ENCODE peak calls at places on chromosomes 16 and 17, in four cellular contexts. Y is upper lobe of right lung, P is fibroblast of pulmonary artery, R is fibroblast of the aortic adventitia. L is an unnamed sample.

GRCh38 chr17:79847698-79848369 is 8.6 kb upstream of the CBX4 start:
- DNase-seq in Y (no peak), P (no peak), R (no peak), L (no peak)

GRCh38 chr16:8099586-8099985 is 490.7 kb downstream of the TMEM114 start:
- DNase-seq in Y (no peak), P (no peak), R (no peak), L (no peak)

GRCh38 chr17:82301916-82302497 is 15.4 kb downstream of the CD7 start:
- DNase-seq in Y (peak), P (no peak), R (no peak), L (no peak)

GRCh38 chr17:3557768-3558583 is at the start of gene TRPV3:
- DNase-seq in Y (no peak), P (no peak), R (peak), L (no peak)

GRCh38 chr17:44599298-44600175 is 42.3 kb downstream of the FZD2 start:
- DNase-seq in Y (no peak), P (peak), R (peak), L (peak)

GRCh38 chr17:35898283-35899070 is 18.3 kb upstream of the CCL5 start:
- DNase-seq in Y (no peak), P (no peak), R (no peak), L (no peak)

GRCh38 chr16:50146479-50147435 is 6.3 kb upstream of the TENT4B start:
- DNase-seq in Y (no peak), P (no peak), R (no peak), L (no peak)

GRCh38 chr17:27974531-27975145 is 67.8 kb upstream of the NLK start:
- DNase-seq in Y (no peak), P (no peak), R (no peak), L (no peak)

GRCh38 chr16:77171750-77172635 is 19.0 kb upstream of the MON1B start:
- DNase-seq in Y (no peak), P (peak), R (peak), L (peak)

GRCh38 chr17:32302037-32302436 is 36.4 kb downstream of the RHBDL3 start:
- DNase-seq in Y (no peak), P (no peak), R (no peak), L (no peak)

GRCh38 chr16:14409563-14409962 is 220.5 kb downstream of the PARN start:
- DNase-seq in Y (no peak), P (peak), R (peak), L (peak)

GRCh38 chr16:86994651-86995171 is 322.5 kb downstream of the C16orf95 start:
- DNase-seq in Y (no peak), P (peak), R (peak), L (peak)

GRCh38 chr16:66507731-66508239 is 42.1 kb downstream of the TK2 start:
- DNase-seq in Y (no peak), P (no peak), R (no peak), L (no peak)

GRCh38 chr16:25700547-25700946 is 8.8 kb downstream of the HS3ST4 start:
- DNase-seq in Y (no peak), P (no peak), R (no peak), L (no peak)

GRCh38 chr17:59370580-59371299 is 39.3 kb downstream of the YPEL2 start:
- DNase-seq in Y (no peak), P (no peak), R (no peak), L (no peak)

GRCh38 chr17:3981455-3981854 is 17.2 kb upstream of the ATP2A3 start:
- DNase-seq in Y (peak), P (no peak), R (no peak), L (no peak)

GRCh38 chr16:29906520-29907244 is 6.4 kb downstream of the ASPHD1 start:
- DNase-seq in Y (no peak), P (no peak), R (no peak), L (no peak)

GRCh38 chr16:52561910-52562741 is 15.2 kb upstream of the TOX3 start:
- DNase-seq in Y (no peak), P (no peak), R (no peak), L (no peak)

GRCh38 chr16:9192746-9193145 is 101.3 kb downstream of the HAPSTR1 start:
- DNase-seq in Y (no peak), P (no peak), R (no peak), L (no peak)

GRCh38 chr16:2535644-2536021 is 2.2 kb upstream of the PDPK1 start:
- DNase-seq in Y (peak), P (peak), R (peak), L (peak)

GRCh38 chr16:31009894-31010293 is 544 bp downstream of the STX1B start:
- DNase-seq in Y (no peak), P (no peak), R (no peak), L (no peak)
- TF ChIP-seq CTCF in Y (no peak), P (no peak), R (peak), L (no peak)

DNA sequence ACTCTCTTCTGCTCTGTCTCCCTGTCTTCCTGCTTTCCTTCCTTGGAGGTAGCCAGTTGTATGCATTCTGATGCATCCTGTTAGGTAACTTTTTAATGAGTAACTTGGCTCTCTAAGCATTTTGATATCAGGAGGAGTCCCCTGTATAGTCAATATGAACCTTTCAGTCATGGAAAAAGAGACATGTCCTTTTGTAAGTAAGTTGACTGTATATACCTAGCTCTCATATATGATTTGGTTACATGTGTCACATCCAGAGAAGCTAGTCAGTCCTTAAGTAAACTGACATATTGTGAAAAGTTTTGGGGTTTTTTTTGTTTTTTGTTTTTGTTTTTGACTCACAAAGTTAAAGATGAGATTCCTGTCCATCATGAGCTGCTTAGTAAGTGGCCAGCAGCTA is 18.8 kb downstream of the UTP18 start:
- DNase-seq in Y (no peak), P (no peak), R (no peak), L (no peak)
- TF ChIP-seq CTCF in Y (no peak), P (no peak), R (no peak), L (no peak)

GRCh38 chr17:8426802-8427201 is 8.9 kb upstream of the NDEL1 start:
- DNase-seq in Y (peak), P (no peak), R (no peak), L (no peak)
- TF ChIP-seq CTCF in Y (no peak), P (no peak), R (no peak), L (no peak)

GRCh38 chr16:22177968-22178934 is 15.9 kb downstream of the SDR42E2 start:
- DNase-seq in Y (no peak), P (no peak), R (no peak), L (no peak)
- TF ChIP-seq CTCF in Y (no peak), P (no peak), R (no peak), L (no peak)

GRCh38 chr16:35196313-35196712 is 1736.9 kb downstream of the TP53TG3F start:
- DNase-seq in Y (peak), P (no peak), R (no peak), L (no peak)

GRCh38 chr16:35195864-35196216 is 1736.4 kb downstream of the TP53TG3F start:
- DNase-seq in Y (peak), P (no peak), R (no peak), L (no peak)

GRCh38 chr16:35195173-35195863 is 1735.9 kb downstream of the TP53TG3F start:
- DNase-seq in Y (peak), P (no peak), R (no peak), L (no peak)

GRCh38 chr16:35193956-35194355 is 1734.5 kb downstream of the TP53TG3F start:
- DNase-seq in Y (no peak), P (no peak), R (no peak), L (no peak)

GRCh38 chr16:35194681-35195080 is 1735.3 kb downstream of the TP53TG3F start:
- DNase-seq in Y (no peak), P (no peak), R (no peak), L (no peak)
- TF ChIP-seq CTCF in Y (no peak), P (no peak), R (no peak), L (no peak)

GRCh38 chr17:17853811-17854527 is 17.2 kb upstream of the SREBF1 start:
- DNase-seq in Y (no peak), P (no peak), R (no peak), L (no peak)

GRCh38 chr17:17849863-17850373 is 13.1 kb upstream of the SREBF1 start:
- DNase-seq in Y (no peak), P (peak), R (peak), L (peak)

GRCh38 chr17:17849147-17849820 is 12.5 kb upstream of the SREBF1 start:
- DNase-seq in Y (peak), P (peak), R (peak), L (peak)

GRCh38 chr17:17851101-17851500 is 14.3 kb upstream of the SREBF1 start:
- DNase-seq in Y (no peak), P (no peak), R (no peak), L (no peak)

DNA sequence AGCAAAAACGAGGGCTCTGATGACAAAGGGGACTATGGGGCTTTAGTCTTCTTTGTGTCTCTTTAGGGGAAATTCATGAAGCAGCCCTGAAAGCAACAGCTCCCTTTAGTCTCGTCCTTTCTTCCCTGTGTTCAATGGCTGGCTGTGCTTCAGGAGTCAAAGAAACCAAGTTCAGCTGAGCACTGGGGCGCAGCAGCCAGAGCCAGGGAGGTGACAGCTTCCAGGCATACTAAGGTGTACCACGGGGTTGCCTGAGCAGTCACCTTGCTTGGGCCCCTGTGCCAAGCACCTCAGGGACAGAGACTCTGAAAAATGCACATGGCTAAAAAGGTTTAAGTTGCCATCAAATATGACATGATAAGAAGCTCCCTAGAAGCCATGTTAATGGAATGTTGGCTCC is 14.8 kb upstream of the SREBF1 start:
- DNase-seq in Y (no peak), P (no peak), R (no peak), L (no peak)
- TF ChIP-seq CTCF in Y (no peak), P (no peak), R (no peak), L (no peak)

GRCh38 chr16:18788828-18789514 is 1.2 kb downstream of the RPS15A start:
- DNase-seq in Y (no peak), P (no peak), R (peak), L (peak)

GRCh38 chr16:18789515-18789849 is 652 bp downstream of the RPS15A start:
- DNase-seq in Y (no peak), P (no peak), R (no peak), L (no peak)

GRCh38 chr16:18784917-18785623 is 5.1 kb downstream of the RPS15A start:
- DNase-seq in Y (no peak), P (peak), R (peak), L (no peak)

GRCh38 chr16:18792836-18793433 is 2.8 kb upstream of the RPS15A start:
- DNase-seq in Y (no peak), P (peak), R (no peak), L (no peak)

GRCh38 chr16:18789850-18790706 is at the start of gene RPS15A:
- DNase-seq in Y (peak), P (peak), R (peak), L (peak)
- TF ChIP-seq CTCF in Y (no peak), P (no peak), R (no peak), L (no peak)

GRCh38 chr17:57356722-57357391 is 100.5 kb downstream of the MSI2 start:
- DNase-seq in Y (no peak), P (no peak), R (no peak), L (peak)
- TF ChIP-seq CTCF in Y (no peak), P (no peak), R (no peak), L (no peak)

L was measured in choroid plexus epithelial cell.